ENCODE peak calls at places on chromosome 21, in nine cellular contexts. One of them, this sample, is unnamed.

GRCh38 chr21:42059721-42060120 is 11.4 kb upstream of the UMODL1 start:
- DNase-seq in Peyer's patch: no peak
- DNase-seq in IMR-90: no peak
- DNase-seq in uterus: no peak
- DNase-seq in right lobe of liver: no peak
- DNase-seq in adrenal gland: no peak
- DNase-seq in heart left ventricle: peak
- DNase-seq in endothelial cell of umbilical vein: no peak
- DNase-seq in prostate gland: no peak
- DNase-seq in this sample: no peak

GRCh38 chr21:16911166-16911607 is 601.7 kb upstream of the CXADR start:
- DNase-seq in right lobe of liver: no peak
- DNase-seq in adrenal gland: no peak
- DNase-seq in IMR-90: no peak
- DNase-seq in endothelial cell of umbilical vein: no peak
- DNase-seq in heart left ventricle: no peak
- DNase-seq in uterus: no peak
- DNase-seq in prostate gland: no peak
- DNase-seq in Peyer's patch: no peak
- DNase-seq in this sample: no peak

GRCh38 chr21:43367296-43367695 is 59.6 kb downstream of the SIK1 start:
- DNase-seq in Peyer's patch: no peak
- DNase-seq in prostate gland: no peak
- DNase-seq in uterus: no peak
- DNase-seq in IMR-90: no peak
- DNase-seq in heart left ventricle: no peak
- DNase-seq in right lobe of liver: no peak
- DNase-seq in adrenal gland: no peak
- DNase-seq in endothelial cell of umbilical vein: no peak
- DNase-seq in this sample: no peak

GRCh38 chr21:42534901-42535378 is 21.3 kb downstream of the SLC37A1 start:
- DNase-seq in endothelial cell of umbilical vein: no peak
- DNase-seq in prostate gland: no peak
- DNase-seq in IMR-90: no peak
- DNase-seq in heart left ventricle: no peak
- DNase-seq in Peyer's patch: peak
- DNase-seq in adrenal gland: no peak
- DNase-seq in right lobe of liver: peak
- DNase-seq in uterus: no peak
- DNase-seq in this sample: no peak

GRCh38 chr21:41639766-41640165 is 127.1 kb downstream of the RIPK4 start:
- DNase-seq in heart left ventricle: no peak
- DNase-seq in Peyer's patch: no peak
- DNase-seq in uterus: no peak
- DNase-seq in prostate gland: no peak
- DNase-seq in endothelial cell of umbilical vein: no peak
- DNase-seq in adrenal gland: no peak
- DNase-seq in IMR-90: no peak
- DNase-seq in right lobe of liver: no peak
- DNase-seq in this sample: no peak

GRCh38 chr21:42666023-42666747 is 12.8 kb downstream of the PDE9A start:
- DNase-seq in adrenal gland: peak
- DNase-seq in heart left ventricle: no peak
- DNase-seq in right lobe of liver: no peak
- DNase-seq in uterus: no peak
- DNase-seq in IMR-90: no peak
- DNase-seq in prostate gland: no peak
- DNase-seq in Peyer's patch: no peak
- DNase-seq in endothelial cell of umbilical vein: no peak
- DNase-seq in this sample: no peak

GRCh38 chr21:29025328-29025713 is 853 bp downstream of the USP16 start:
- DNase-seq in IMR-90: peak
- DNase-seq in Peyer's patch: no peak
- DNase-seq in uterus: no peak
- DNase-seq in heart left ventricle: no peak
- DNase-seq in prostate gland: no peak
- DNase-seq in adrenal gland: no peak
- DNase-seq in endothelial cell of umbilical vein: no peak
- DNase-seq in right lobe of liver: no peak
- DNase-seq in this sample: no peak

GRCh38 chr21:31354604-31355443 is 10.8 kb upstream of the TIAM1 start:
- DNase-seq in adrenal gland: peak
- DNase-seq in uterus: no peak
- DNase-seq in IMR-90: peak
- DNase-seq in heart left ventricle: no peak
- DNase-seq in prostate gland: peak
- DNase-seq in right lobe of liver: no peak
- DNase-seq in endothelial cell of umbilical vein: no peak
- DNase-seq in Peyer's patch: no peak
- DNase-seq in this sample: no peak

GRCh38 chr21:42293649-42294272 is 21.4 kb downstream of the TFF3 start:
- DNase-seq in uterus: no peak
- DNase-seq in right lobe of liver: no peak
- DNase-seq in heart left ventricle: no peak
- DNase-seq in endothelial cell of umbilical vein: no peak
- DNase-seq in prostate gland: no peak
- DNase-seq in IMR-90: no peak
- DNase-seq in adrenal gland: no peak
- DNase-seq in Peyer's patch: no peak
- DNase-seq in this sample: no peak

GRCh38 chr21:28091500-28091899 is 901.2 kb downstream of the LTN1 start:
- DNase-seq in uterus: no peak
- DNase-seq in endothelial cell of umbilical vein: no peak
- DNase-seq in IMR-90: no peak
- DNase-seq in prostate gland: no peak
- DNase-seq in Peyer's patch: no peak
- DNase-seq in heart left ventricle: no peak
- DNase-seq in adrenal gland: no peak
- DNase-seq in right lobe of liver: no peak
- DNase-seq in this sample: no peak

GRCh38 chr21:31349208-31349607 is 5.1 kb upstream of the TIAM1 start:
- DNase-seq in right lobe of liver: no peak
- DNase-seq in heart left ventricle: no peak
- DNase-seq in IMR-90: no peak
- DNase-seq in endothelial cell of umbilical vein: no peak
- DNase-seq in prostate gland: no peak
- DNase-seq in uterus: no peak
- DNase-seq in Peyer's patch: no peak
- DNase-seq in adrenal gland: no peak
- DNase-seq in this sample: no peak

DNA sequence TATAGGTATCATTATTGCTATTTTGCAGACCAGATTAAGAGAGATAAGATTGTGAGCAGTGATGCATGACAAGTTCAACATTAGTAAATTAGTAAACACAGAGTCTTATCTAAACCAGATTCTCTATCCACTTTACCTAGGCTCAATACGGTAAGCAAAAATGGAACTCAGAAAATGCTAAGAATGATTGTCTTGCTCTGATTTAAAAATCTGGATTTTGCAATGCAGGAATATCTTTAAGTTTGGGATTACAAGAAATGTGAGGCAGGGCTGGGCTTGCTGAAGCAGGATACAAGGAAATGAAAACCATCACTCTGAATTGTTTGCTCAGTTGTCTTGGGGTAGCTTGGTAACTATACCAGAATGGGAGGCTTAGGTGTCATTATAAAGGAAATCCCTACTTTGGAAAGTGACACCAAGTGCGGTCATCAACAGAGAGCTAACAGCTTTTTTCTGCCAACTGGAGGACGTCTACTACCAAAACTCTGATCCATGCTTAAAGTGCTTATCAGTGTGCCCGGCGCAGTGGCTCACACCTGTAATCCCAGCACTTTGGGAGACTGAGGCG is 332.7 kb upstream of the RUNX1 start:
- DNase-seq in prostate gland: no peak
- DNase-seq in uterus: no peak
- DNase-seq in IMR-90: no peak
- DNase-seq in heart left ventricle: no peak
- DNase-seq in right lobe of liver: no peak
- DNase-seq in Peyer's patch: no peak
- DNase-seq in endothelial cell of umbilical vein: no peak
- DNase-seq in adrenal gland: no peak
- DNase-seq in this sample: no peak
- H3K27ac ChIP-seq in prostate gland: no peak
- H3K27ac ChIP-seq in uterus: no peak
- H3K27ac ChIP-seq in IMR-90: no peak
- H3K27ac ChIP-seq in heart left ventricle: no peak
- H3K27ac ChIP-seq in right lobe of liver: no peak
- H3K27ac ChIP-seq in Peyer's patch: no peak
- H3K27ac ChIP-seq in endothelial cell of umbilical vein: no peak
- H3K27ac ChIP-seq in adrenal gland: no peak
- H3K27ac ChIP-seq in this sample: no peak

GRCh38 chr21:45016031-45016430 is 58.3 kb upstream of the ADARB1 start:
- DNase-seq in adrenal gland: peak
- DNase-seq in right lobe of liver: no peak
- DNase-seq in Peyer's patch: no peak
- DNase-seq in prostate gland: no peak
- DNase-seq in uterus: no peak
- DNase-seq in heart left ventricle: no peak
- DNase-seq in IMR-90: no peak
- DNase-seq in endothelial cell of umbilical vein: no peak
- DNase-seq in this sample: no peak
- TF ChIP-seq POLR2A in adrenal gland: no peak
- TF ChIP-seq POLR2A in right lobe of liver: no peak
- TF ChIP-seq POLR2A in Peyer's patch: no peak
- TF ChIP-seq POLR2A in prostate gland: no peak
- TF ChIP-seq POLR2A in uterus: no peak
- TF ChIP-seq POLR2A in heart left ventricle: no peak
- TF ChIP-seq POLR2A in IMR-90: no peak
- TF ChIP-seq POLR2A in endothelial cell of umbilical vein: no peak
- TF ChIP-seq POLR2A in this sample: no peak

GRCh38 chr21:38725196-38726157 is 80.3 kb upstream of the ETS2 start:
- DNase-seq in heart left ventricle: no peak
- DNase-seq in right lobe of liver: no peak
- DNase-seq in uterus: no peak
- DNase-seq in IMR-90: no peak
- DNase-seq in adrenal gland: no peak
- DNase-seq in Peyer's patch: no peak
- DNase-seq in prostate gland: no peak
- DNase-seq in endothelial cell of umbilical vein: no peak
- DNase-seq in this sample: no peak
- H3K27ac ChIP-seq in heart left ventricle: no peak
- H3K27ac ChIP-seq in right lobe of liver: no peak
- H3K27ac ChIP-seq in uterus: no peak
- H3K27ac ChIP-seq in IMR-90: no peak
- H3K27ac ChIP-seq in adrenal gland: no peak
- H3K27ac ChIP-seq in Peyer's patch: no peak
- H3K27ac ChIP-seq in prostate gland: no peak
- H3K27ac ChIP-seq in endothelial cell of umbilical vein: no peak
- H3K27ac ChIP-seq in this sample: no peak

DNA sequence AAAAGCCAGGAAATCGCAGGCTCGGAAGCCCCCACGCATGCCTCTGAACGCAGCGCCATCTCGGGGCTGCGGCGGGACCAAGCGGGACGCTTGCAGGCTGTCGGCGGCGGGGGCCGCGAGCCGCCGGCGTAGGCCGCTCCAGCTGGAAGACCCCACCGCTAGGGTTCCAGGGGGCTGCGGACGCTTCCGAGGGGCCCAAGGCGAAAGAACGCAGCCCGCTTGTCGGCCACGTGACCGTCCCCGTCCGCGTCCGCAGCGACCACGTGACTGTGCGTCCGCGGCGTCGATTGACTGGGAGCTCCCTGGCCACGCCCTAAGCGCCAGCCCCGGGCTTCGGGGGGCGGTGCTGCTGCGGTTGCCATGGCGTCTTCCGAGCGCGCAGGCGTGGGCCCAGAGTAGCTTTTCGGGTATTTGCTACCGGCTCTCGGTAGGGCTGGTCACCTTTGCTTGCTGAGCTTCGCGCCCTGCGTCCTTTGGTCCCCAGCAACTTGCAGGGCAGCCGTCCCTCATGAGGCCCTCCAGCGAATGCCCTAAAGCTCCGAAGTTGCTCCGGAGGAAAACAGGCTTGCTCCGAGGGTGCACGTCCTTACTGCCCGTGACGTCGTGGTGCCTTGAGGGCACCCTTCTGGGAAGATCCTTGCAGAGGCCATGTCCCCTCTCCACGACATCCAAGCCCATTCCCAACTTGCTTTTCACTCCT is 197.2 kb downstream of the DYRK1A start:
- DNase-seq in Peyer's patch: peak
- DNase-seq in heart left ventricle: peak
- DNase-seq in adrenal gland: peak
- DNase-seq in uterus: peak
- DNase-seq in IMR-90: peak
- DNase-seq in endothelial cell of umbilical vein: peak
- DNase-seq in right lobe of liver: peak
- DNase-seq in prostate gland: peak
- DNase-seq in this sample: peak
- TF ChIP-seq POLR2A in Peyer's patch: peak
- TF ChIP-seq POLR2A in heart left ventricle: no peak
- TF ChIP-seq POLR2A in adrenal gland: peak
- TF ChIP-seq POLR2A in uterus: peak
- TF ChIP-seq POLR2A in IMR-90: peak
- TF ChIP-seq POLR2A in endothelial cell of umbilical vein: peak
- TF ChIP-seq POLR2A in right lobe of liver: no peak
- TF ChIP-seq POLR2A in prostate gland: peak
- TF ChIP-seq POLR2A in this sample: peak

GRCh38 chr21:45959182-45959581 is 22.4 kb upstream of the COL6A1 start:
- DNase-seq in heart left ventricle: no peak
- DNase-seq in endothelial cell of umbilical vein: no peak
- DNase-seq in IMR-90: no peak
- DNase-seq in uterus: no peak
- DNase-seq in adrenal gland: no peak
- DNase-seq in Peyer's patch: no peak
- DNase-seq in prostate gland: no peak
- DNase-seq in right lobe of liver: no peak
- DNase-seq in this sample: no peak
- H3K27ac ChIP-seq in heart left ventricle: peak
- H3K27ac ChIP-seq in endothelial cell of umbilical vein: no peak
- H3K27ac ChIP-seq in IMR-90: no peak
- H3K27ac ChIP-seq in uterus: peak
- H3K27ac ChIP-seq in adrenal gland: peak
- H3K27ac ChIP-seq in Peyer's patch: no peak
- H3K27ac ChIP-seq in prostate gland: no peak
- H3K27ac ChIP-seq in right lobe of liver: no peak
- H3K27ac ChIP-seq in this sample: no peak

DNA sequence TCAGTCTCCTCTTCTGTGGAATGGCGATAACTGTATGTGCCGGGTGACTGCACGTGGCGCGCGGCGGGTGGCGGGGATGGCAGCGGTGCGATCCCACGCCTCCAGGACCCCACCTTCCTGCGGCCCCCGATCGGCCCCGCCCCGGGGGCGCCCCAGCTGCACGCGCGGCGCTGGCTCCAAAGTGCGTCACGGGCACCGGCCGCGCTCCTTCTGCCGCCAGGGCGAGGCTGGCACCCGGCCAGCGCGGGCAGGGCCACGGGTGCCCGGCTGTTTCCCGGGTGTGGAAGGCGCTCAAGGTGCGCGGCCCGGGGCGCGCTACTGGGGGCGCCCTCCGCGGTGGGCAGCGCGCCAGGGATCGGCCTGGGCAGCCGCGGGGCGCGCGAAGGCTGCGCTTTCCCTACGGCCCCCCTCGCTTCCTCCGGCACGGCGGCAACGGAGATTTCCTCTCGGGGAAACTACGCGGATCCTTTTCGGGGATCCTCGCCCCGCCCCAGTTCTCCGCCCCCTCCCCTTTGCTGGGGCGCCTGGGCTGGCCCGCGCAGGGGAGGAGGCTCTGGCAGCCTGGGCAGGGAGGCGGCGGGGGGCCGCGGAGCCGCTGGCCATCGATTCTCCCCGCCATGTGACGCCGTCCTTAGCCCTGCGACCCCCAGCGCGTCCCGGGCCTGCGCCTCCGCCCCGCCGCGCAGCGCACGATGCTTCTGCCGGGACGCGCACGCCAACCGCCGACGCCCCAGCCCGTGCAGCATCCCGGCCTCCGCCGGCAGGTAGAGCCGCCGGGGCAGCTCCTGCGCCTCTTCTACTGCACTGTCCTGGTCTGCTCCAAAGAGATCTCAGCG is at the start of gene EVA1C:
- DNase-seq in right lobe of liver: peak
- DNase-seq in prostate gland: peak
- DNase-seq in adrenal gland: no peak
- DNase-seq in endothelial cell of umbilical vein: peak
- DNase-seq in IMR-90: peak
- DNase-seq in heart left ventricle: peak
- DNase-seq in uterus: peak
- DNase-seq in Peyer's patch: peak
- DNase-seq in this sample: peak
- TF ChIP-seq POLR2A in right lobe of liver: peak
- TF ChIP-seq POLR2A in prostate gland: peak
- TF ChIP-seq POLR2A in adrenal gland: peak
- TF ChIP-seq POLR2A in endothelial cell of umbilical vein: no peak
- TF ChIP-seq POLR2A in IMR-90: no peak
- TF ChIP-seq POLR2A in heart left ventricle: no peak
- TF ChIP-seq POLR2A in uterus: peak
- TF ChIP-seq POLR2A in Peyer's patch: peak
- TF ChIP-seq POLR2A in this sample: peak